ENCODE peak calls at places on chromosomes 13 and 19, in seven cellular contexts. One of them, this sample, is unnamed.

GRCh38 chr13:113786262-113786841 is 27.3 kb downstream of the TMEM255B start:
- DNase-seq in fibroblast of pulmonary artery: peak; percentile 73
- DNase-seq in heart left ventricle: no peak
- DNase-seq in RCC 7860: peak; percentile 9
- DNase-seq in stimulated activated CD4-positive, alpha-beta T cell treated with anti-CD3 and anti-CD28 coated beads, Interleukin-2, amount 100 ng/mL, for 48 hours: no peak
- DNase-seq in left ventricle myocardium inferior: no peak
- DNase-seq in germinal center: no peak
- DNase-seq in this sample: peak; percentile 17

GRCh38 chr13:98370806-98371553 is 193.9 kb upstream of the RNF113B start:
- DNase-seq in RCC 7860: no peak
- DNase-seq in fibroblast of pulmonary artery: peak; percentile 84
- DNase-seq in stimulated activated CD4-positive, alpha-beta T cell treated with anti-CD3 and anti-CD28 coated beads, Interleukin-2, amount 100 ng/mL, for 48 hours: no peak
- DNase-seq in germinal center: no peak
- DNase-seq in heart left ventricle: peak; percentile 80
- DNase-seq in left ventricle myocardium inferior: peak; percentile 59
- DNase-seq in this sample: no peak

GRCh38 chr19:17751103-17751911 is at the start of gene FCHO1:
- DNase-seq in RCC 7860: no peak
- DNase-seq in heart left ventricle: no peak
- DNase-seq in left ventricle myocardium inferior: peak; percentile 33
- DNase-seq in germinal center: peak; percentile 79
- DNase-seq in stimulated activated CD4-positive, alpha-beta T cell treated with anti-CD3 and anti-CD28 coated beads, Interleukin-2, amount 100 ng/mL, for 48 hours: peak; percentile 69
- DNase-seq in fibroblast of pulmonary artery: no peak
- DNase-seq in this sample: no peak

GRCh38 chr13:30142502-30143211 is 164.7 kb downstream of the KATNAL1 start:
- DNase-seq in fibroblast of pulmonary artery: peak; percentile 90
- DNase-seq in heart left ventricle: no peak
- DNase-seq in stimulated activated CD4-positive, alpha-beta T cell treated with anti-CD3 and anti-CD28 coated beads, Interleukin-2, amount 100 ng/mL, for 48 hours: no peak
- DNase-seq in RCC 7860: peak; percentile 94
- DNase-seq in germinal center: no peak
- DNase-seq in left ventricle myocardium inferior: no peak
- DNase-seq in this sample: no peak

GRCh38 chr13:112885782-112886268 is 83.2 kb upstream of the MCF2L start:
- DNase-seq in germinal center: no peak
- DNase-seq in RCC 7860: peak; percentile 34
- DNase-seq in fibroblast of pulmonary artery: peak; percentile 89
- DNase-seq in left ventricle myocardium inferior: peak; percentile 82
- DNase-seq in heart left ventricle: peak; percentile 89
- DNase-seq in stimulated activated CD4-positive, alpha-beta T cell treated with anti-CD3 and anti-CD28 coated beads, Interleukin-2, amount 100 ng/mL, for 48 hours: no peak
- DNase-seq in this sample: peak; percentile 44

GRCh38 chr13:99658266-99658991 is 157.2 kb downstream of the TM9SF2 start:
- DNase-seq in stimulated activated CD4-positive, alpha-beta T cell treated with anti-CD3 and anti-CD28 coated beads, Interleukin-2, amount 100 ng/mL, for 48 hours: peak; percentile 23
- DNase-seq in left ventricle myocardium inferior: peak; percentile 59
- DNase-seq in germinal center: no peak
- DNase-seq in RCC 7860: peak; percentile 33
- DNase-seq in fibroblast of pulmonary artery: peak; percentile 65
- DNase-seq in heart left ventricle: peak; percentile 63
- DNase-seq in this sample: no peak

GRCh38 chr19:19406878-19407639 is 1.6 kb downstream of the GATAD2A start:
- DNase-seq in stimulated activated CD4-positive, alpha-beta T cell treated with anti-CD3 and anti-CD28 coated beads, Interleukin-2, amount 100 ng/mL, for 48 hours: no peak
- DNase-seq in left ventricle myocardium inferior: no peak
- DNase-seq in germinal center: no peak
- DNase-seq in fibroblast of pulmonary artery: peak; percentile 55
- DNase-seq in RCC 7860: peak; percentile 67
- DNase-seq in heart left ventricle: no peak
- DNase-seq in this sample: no peak

GRCh38 chr19:30606114-30607050 is 234.2 kb downstream of the ZNF536 start:
- DNase-seq in fibroblast of pulmonary artery: no peak
- DNase-seq in germinal center: no peak
- DNase-seq in left ventricle myocardium inferior: no peak
- DNase-seq in stimulated activated CD4-positive, alpha-beta T cell treated with anti-CD3 and anti-CD28 coated beads, Interleukin-2, amount 100 ng/mL, for 48 hours: no peak
- DNase-seq in RCC 7860: no peak
- DNase-seq in heart left ventricle: no peak
- DNase-seq in this sample: no peak

GRCh38 chr19:13014101-13014920 is 19.0 kb downstream of the NFIX start:
- DNase-seq in RCC 7860: no peak
- DNase-seq in stimulated activated CD4-positive, alpha-beta T cell treated with anti-CD3 and anti-CD28 coated beads, Interleukin-2, amount 100 ng/mL, for 48 hours: no peak
- DNase-seq in fibroblast of pulmonary artery: peak; percentile 49
- DNase-seq in left ventricle myocardium inferior: no peak
- DNase-seq in heart left ventricle: no peak
- DNase-seq in germinal center: no peak
- DNase-seq in this sample: no peak

GRCh38 chr19:29969891-29970290 is 27.9 kb downstream of the URI1 start:
- DNase-seq in heart left ventricle: no peak
- DNase-seq in fibroblast of pulmonary artery: no peak
- DNase-seq in RCC 7860: no peak
- DNase-seq in germinal center: no peak
- DNase-seq in left ventricle myocardium inferior: no peak
- DNase-seq in stimulated activated CD4-positive, alpha-beta T cell treated with anti-CD3 and anti-CD28 coated beads, Interleukin-2, amount 100 ng/mL, for 48 hours: no peak
- DNase-seq in this sample: no peak

GRCh38 chr13:23025848-23026608 is 154.8 kb upstream of the SGCG start:
- DNase-seq in fibroblast of pulmonary artery: no peak
- DNase-seq in RCC 7860: no peak
- DNase-seq in left ventricle myocardium inferior: no peak
- DNase-seq in germinal center: no peak
- DNase-seq in heart left ventricle: no peak
- DNase-seq in stimulated activated CD4-positive, alpha-beta T cell treated with anti-CD3 and anti-CD28 coated beads, Interleukin-2, amount 100 ng/mL, for 48 hours: no peak
- DNase-seq in this sample: no peak

GRCh38 chr19:18941628-18942354 is 774 bp upstream of the HOMER3 start:
- DNase-seq in fibroblast of pulmonary artery: no peak
- DNase-seq in germinal center: no peak
- DNase-seq in left ventricle myocardium inferior: no peak
- DNase-seq in RCC 7860: no peak
- DNase-seq in heart left ventricle: no peak
- DNase-seq in stimulated activated CD4-positive, alpha-beta T cell treated with anti-CD3 and anti-CD28 coated beads, Interleukin-2, amount 100 ng/mL, for 48 hours: no peak
- DNase-seq in this sample: no peak

GRCh38 chr13:41222259-41222852 is 28.0 kb upstream of the KBTBD7 start:
- DNase-seq in heart left ventricle: no peak
- DNase-seq in germinal center: peak; percentile 69
- DNase-seq in stimulated activated CD4-positive, alpha-beta T cell treated with anti-CD3 and anti-CD28 coated beads, Interleukin-2, amount 100 ng/mL, for 48 hours: peak; percentile 52
- DNase-seq in left ventricle myocardium inferior: no peak
- DNase-seq in fibroblast of pulmonary artery: peak; percentile 68
- DNase-seq in RCC 7860: peak; percentile 39
- DNase-seq in this sample: no peak

GRCh38 chr19:38831142-38831605 is 420 bp downstream of the ECH1 start:
- DNase-seq in stimulated activated CD4-positive, alpha-beta T cell treated with anti-CD3 and anti-CD28 coated beads, Interleukin-2, amount 100 ng/mL, for 48 hours: no peak
- DNase-seq in left ventricle myocardium inferior: peak; percentile 76
- DNase-seq in heart left ventricle: peak; percentile 85
- DNase-seq in fibroblast of pulmonary artery: peak; percentile 86
- DNase-seq in germinal center: peak; percentile 36
- DNase-seq in RCC 7860: peak; percentile 96
- DNase-seq in this sample: peak; percentile 48

GRCh38 chr13:85277753-85278152 is 521.5 kb downstream of the SLITRK6 start:
- DNase-seq in stimulated activated CD4-positive, alpha-beta T cell treated with anti-CD3 and anti-CD28 coated beads, Interleukin-2, amount 100 ng/mL, for 48 hours: no peak
- DNase-seq in left ventricle myocardium inferior: no peak
- DNase-seq in germinal center: no peak
- DNase-seq in heart left ventricle: no peak
- DNase-seq in RCC 7860: peak; percentile 63
- DNase-seq in fibroblast of pulmonary artery: peak; percentile 40
- DNase-seq in this sample: no peak

GRCh38 chr13:42086582-42086981 is 38.1 kb downstream of the DGKH start:
- DNase-seq in stimulated activated CD4-positive, alpha-beta T cell treated with anti-CD3 and anti-CD28 coated beads, Interleukin-2, amount 100 ng/mL, for 48 hours: no peak
- DNase-seq in heart left ventricle: no peak
- DNase-seq in RCC 7860: no peak
- DNase-seq in left ventricle myocardium inferior: no peak
- DNase-seq in germinal center: no peak
- DNase-seq in fibroblast of pulmonary artery: no peak
- DNase-seq in this sample: no peak

GRCh38 chr19:11278670-11279069 is 16.3 kb upstream of the DOCK6 start:
- DNase-seq in stimulated activated CD4-positive, alpha-beta T cell treated with anti-CD3 and anti-CD28 coated beads, Interleukin-2, amount 100 ng/mL, for 48 hours: no peak
- DNase-seq in RCC 7860: no peak
- DNase-seq in fibroblast of pulmonary artery: peak; percentile 70
- DNase-seq in germinal center: no peak
- DNase-seq in left ventricle myocardium inferior: no peak
- DNase-seq in heart left ventricle: no peak
- DNase-seq in this sample: no peak

GRCh38 chr19:41934849-41935374 is 6.7 kb upstream of the ERFL start:
- DNase-seq in fibroblast of pulmonary artery: peak; percentile 54
- DNase-seq in RCC 7860: peak; percentile 26
- DNase-seq in stimulated activated CD4-positive, alpha-beta T cell treated with anti-CD3 and anti-CD28 coated beads, Interleukin-2, amount 100 ng/mL, for 48 hours: peak; percentile 80
- DNase-seq in left ventricle myocardium inferior: peak; percentile 56
- DNase-seq in heart left ventricle: peak; percentile 71
- DNase-seq in germinal center: peak; percentile 79
- DNase-seq in this sample: peak; percentile 64

GRCh38 chr13:31038834-31039552 is 106.5 kb downstream of the TEX26 start:
- DNase-seq in fibroblast of pulmonary artery: no peak
- DNase-seq in heart left ventricle: no peak
- DNase-seq in left ventricle myocardium inferior: no peak
- DNase-seq in RCC 7860: peak; percentile 58
- DNase-seq in germinal center: peak; percentile 27
- DNase-seq in stimulated activated CD4-positive, alpha-beta T cell treated with anti-CD3 and anti-CD28 coated beads, Interleukin-2, amount 100 ng/mL, for 48 hours: no peak
- DNase-seq in this sample: no peak

GRCh38 chr13:59906413-59907027 is 257.2 kb downstream of the DIAPH3 start:
- DNase-seq in stimulated activated CD4-positive, alpha-beta T cell treated with anti-CD3 and anti-CD28 coated beads, Interleukin-2, amount 100 ng/mL, for 48 hours: no peak
- DNase-seq in left ventricle myocardium inferior: no peak
- DNase-seq in RCC 7860: no peak
- DNase-seq in fibroblast of pulmonary artery: peak; percentile 72
- DNase-seq in heart left ventricle: no peak
- DNase-seq in germinal center: no peak
- DNase-seq in this sample: no peak

GRCh38 chr19:50046649-50047503 is 21.1 kb downstream of the ZNF473 start:
- DNase-seq in stimulated activated CD4-positive, alpha-beta T cell treated with anti-CD3 and anti-CD28 coated beads, Interleukin-2, amount 100 ng/mL, for 48 hours: peak; percentile 62
- DNase-seq in heart left ventricle: peak; percentile 45
- DNase-seq in RCC 7860: no peak
- DNase-seq in germinal center: peak; percentile 36
- DNase-seq in fibroblast of pulmonary artery: peak; percentile 17
- DNase-seq in left ventricle myocardium inferior: peak; percentile 42
- DNase-seq in this sample: peak; percentile 74

GRCh38 chr13:44904982-44905381 is 84.3 kb downstream of the NUFIP1 start:
- DNase-seq in RCC 7860: no peak
- DNase-seq in germinal center: no peak
- DNase-seq in fibroblast of pulmonary artery: peak; percentile 98
- DNase-seq in left ventricle myocardium inferior: peak; percentile 40
- DNase-seq in heart left ventricle: peak; percentile 42
- DNase-seq in stimulated activated CD4-positive, alpha-beta T cell treated with anti-CD3 and anti-CD28 coated beads, Interleukin-2, amount 100 ng/mL, for 48 hours: no peak
- DNase-seq in this sample: no peak

GRCh38 chr13:85243831-85244230 is 555.4 kb downstream of the SLITRK6 start:
- DNase-seq in RCC 7860: no peak
- DNase-seq in left ventricle myocardium inferior: no peak
- DNase-seq in fibroblast of pulmonary artery: peak; percentile 31
- DNase-seq in stimulated activated CD4-positive, alpha-beta T cell treated with anti-CD3 and anti-CD28 coated beads, Interleukin-2, amount 100 ng/mL, for 48 hours: no peak
- DNase-seq in germinal center: no peak
- DNase-seq in heart left ventricle: no peak
- DNase-seq in this sample: no peak

GRCh38 chr19:2223959-2224358 is 12.2 kb downstream of the PLEKHJ1 start:
- DNase-seq in heart left ventricle: no peak
- DNase-seq in germinal center: peak; percentile 78
- DNase-seq in RCC 7860: no peak
- DNase-seq in fibroblast of pulmonary artery: no peak
- DNase-seq in left ventricle myocardium inferior: no peak
- DNase-seq in stimulated activated CD4-positive, alpha-beta T cell treated with anti-CD3 and anti-CD28 coated beads, Interleukin-2, amount 100 ng/mL, for 48 hours: no peak
- DNase-seq in this sample: no peak

GRCh38 chr13:40434516-40435397 is 231.7 kb downstream of the FOXO1 start:
- DNase-seq in heart left ventricle: no peak
- DNase-seq in left ventricle myocardium inferior: no peak
- DNase-seq in stimulated activated CD4-positive, alpha-beta T cell treated with anti-CD3 and anti-CD28 coated beads, Interleukin-2, amount 100 ng/mL, for 48 hours: no peak
- DNase-seq in germinal center: no peak
- DNase-seq in RCC 7860: no peak
- DNase-seq in fibroblast of pulmonary artery: no peak
- DNase-seq in this sample: no peak

GRCh38 chr19:13884726-13885591 is 8.0 kb downstream of the NANOS3 start:
- DNase-seq in RCC 7860: no peak
- DNase-seq in fibroblast of pulmonary artery: no peak
- DNase-seq in germinal center: no peak
- DNase-seq in heart left ventricle: no peak
- DNase-seq in left ventricle myocardium inferior: no peak
- DNase-seq in stimulated activated CD4-positive, alpha-beta T cell treated with anti-CD3 and anti-CD28 coated beads, Interleukin-2, amount 100 ng/mL, for 48 hours: no peak
- DNase-seq in this sample: no peak

GRCh38 chr19:35031072-35031881 is 1.0 kb downstream of the SCN1B start:
- DNase-seq in heart left ventricle: no peak
- DNase-seq in stimulated activated CD4-positive, alpha-beta T cell treated with anti-CD3 and anti-CD28 coated beads, Interleukin-2, amount 100 ng/mL, for 48 hours: no peak
- DNase-seq in fibroblast of pulmonary artery: peak; percentile 21
- DNase-seq in left ventricle myocardium inferior: peak; percentile 54
- DNase-seq in germinal center: no peak
- DNase-seq in RCC 7860: no peak
- DNase-seq in this sample: no peak

GRCh38 chr13:44837250-44837649 is 152.0 kb downstream of the NUFIP1 start:
- DNase-seq in RCC 7860: no peak
- DNase-seq in germinal center: no peak
- DNase-seq in fibroblast of pulmonary artery: peak; percentile 44
- DNase-seq in left ventricle myocardium inferior: no peak
- DNase-seq in stimulated activated CD4-positive, alpha-beta T cell treated with anti-CD3 and anti-CD28 coated beads, Interleukin-2, amount 100 ng/mL, for 48 hours: no peak
- DNase-seq in heart left ventricle: no peak
- DNase-seq in this sample: no peak

GRCh38 chr19:3507371-3508120 is 1.4 kb downstream of the FZR1 start:
- DNase-seq in fibroblast of pulmonary artery: no peak
- DNase-seq in RCC 7860: no peak
- DNase-seq in stimulated activated CD4-positive, alpha-beta T cell treated with anti-CD3 and anti-CD28 coated beads, Interleukin-2, amount 100 ng/mL, for 48 hours: peak; percentile 22
- DNase-seq in germinal center: no peak
- DNase-seq in heart left ventricle: no peak
- DNase-seq in left ventricle myocardium inferior: no peak
- DNase-seq in this sample: no peak

GRCh38 chr13:34805347-34805746 is 136.7 kb upstream of the NBEA start:
- DNase-seq in left ventricle myocardium inferior: no peak
- DNase-seq in heart left ventricle: no peak
- DNase-seq in fibroblast of pulmonary artery: no peak
- DNase-seq in germinal center: no peak
- DNase-seq in stimulated activated CD4-positive, alpha-beta T cell treated with anti-CD3 and anti-CD28 coated beads, Interleukin-2, amount 100 ng/mL, for 48 hours: no peak
- DNase-seq in RCC 7860: no peak
- DNase-seq in this sample: no peak

GRCh38 chr19:41223431-41224234 is 4.6 kb downstream of the AXL start:
- DNase-seq in stimulated activated CD4-positive, alpha-beta T cell treated with anti-CD3 and anti-CD28 coated beads, Interleukin-2, amount 100 ng/mL, for 48 hours: no peak
- DNase-seq in fibroblast of pulmonary artery: peak; percentile 60
- DNase-seq in heart left ventricle: no peak
- DNase-seq in RCC 7860: peak; percentile 93
- DNase-seq in germinal center: no peak
- DNase-seq in left ventricle myocardium inferior: no peak
- DNase-seq in this sample: peak; percentile 52

GRCh38 chr13:80469841-80470378 is 129.0 kb upstream of the SPRY2 start:
- DNase-seq in fibroblast of pulmonary artery: peak; percentile 98
- DNase-seq in heart left ventricle: peak; percentile 85
- DNase-seq in stimulated activated CD4-positive, alpha-beta T cell treated with anti-CD3 and anti-CD28 coated beads, Interleukin-2, amount 100 ng/mL, for 48 hours: no peak
- DNase-seq in left ventricle myocardium inferior: peak; percentile 77
- DNase-seq in germinal center: no peak
- DNase-seq in RCC 7860: no peak
- DNase-seq in this sample: no peak

GRCh38 chr13:110463876-110464510 is 97.5 kb downstream of the RAB20 start:
- DNase-seq in fibroblast of pulmonary artery: no peak
- DNase-seq in RCC 7860: no peak
- DNase-seq in stimulated activated CD4-positive, alpha-beta T cell treated with anti-CD3 and anti-CD28 coated beads, Interleukin-2, amount 100 ng/mL, for 48 hours: no peak
- DNase-seq in left ventricle myocardium inferior: no peak
- DNase-seq in germinal center: no peak
- DNase-seq in heart left ventricle: no peak
- DNase-seq in this sample: no peak

GRCh38 chr13:24640752-24641151 is 39.5 kb upstream of the ATP12A start:
- DNase-seq in left ventricle myocardium inferior: no peak
- DNase-seq in germinal center: no peak
- DNase-seq in fibroblast of pulmonary artery: no peak
- DNase-seq in RCC 7860: no peak
- DNase-seq in stimulated activated CD4-positive, alpha-beta T cell treated with anti-CD3 and anti-CD28 coated beads, Interleukin-2, amount 100 ng/mL, for 48 hours: no peak
- DNase-seq in heart left ventricle: no peak
- DNase-seq in this sample: no peak

GRCh38 chr19:5046339-5047039 is 77.6 kb downstream of the KDM4B start:
- DNase-seq in left ventricle myocardium inferior: no peak
- DNase-seq in stimulated activated CD4-positive, alpha-beta T cell treated with anti-CD3 and anti-CD28 coated beads, Interleukin-2, amount 100 ng/mL, for 48 hours: no peak
- DNase-seq in germinal center: no peak
- DNase-seq in heart left ventricle: peak; percentile 45
- DNase-seq in fibroblast of pulmonary artery: no peak
- DNase-seq in RCC 7860: peak; percentile 7
- DNase-seq in this sample: no peak

GRCh38 chr19:40805258-40805868 is 6.4 kb downstream of the EGLN2 start:
- DNase-seq in fibroblast of pulmonary artery: no peak
- DNase-seq in left ventricle myocardium inferior: no peak
- DNase-seq in heart left ventricle: peak; percentile 62
- DNase-seq in RCC 7860: no peak
- DNase-seq in germinal center: no peak
- DNase-seq in stimulated activated CD4-positive, alpha-beta T cell treated with anti-CD3 and anti-CD28 coated beads, Interleukin-2, amount 100 ng/mL, for 48 hours: no peak
- DNase-seq in this sample: no peak

This sample was measured in omental fat pad.